ENCODE peak calls at places on chromosomes 3 and 15, in five cellular contexts. One of them, this sample, is unnamed.

GRCh38 chr3:98971183-98971681 is 69.7 kb upstream of the DCBLD2 start:
- DNase-seq in HepG2: peak
- DNase-seq in GM12878: no peak
- DNase-seq in HEK293T: no peak
- DNase-seq in SK-N-SH: no peak
- DNase-seq in this sample: no peak

GRCh38 chr15:86647810-86648440 is 568.3 kb downstream of the AGBL1 start:
- DNase-seq in HepG2: no peak
- DNase-seq in GM12878: no peak
- DNase-seq in HEK293T: no peak
- DNase-seq in SK-N-SH: no peak
- DNase-seq in this sample: no peak

GRCh38 chr3:29764603-29765254 is 483.9 kb downstream of the RBMS3 start:
- DNase-seq in HepG2: no peak
- DNase-seq in GM12878: no peak
- DNase-seq in HEK293T: no peak
- DNase-seq in SK-N-SH: no peak
- DNase-seq in this sample: no peak

GRCh38 chr15:51736069-51736468 is 1.4 kb downstream of the LYSMD2 start:
- DNase-seq in HepG2: no peak
- DNase-seq in GM12878: peak
- DNase-seq in HEK293T: no peak
- DNase-seq in SK-N-SH: peak
- DNase-seq in this sample: no peak

GRCh38 chr15:89647191-89647851 is 7.9 kb downstream of the KIF7 start:
- DNase-seq in HepG2: peak
- DNase-seq in GM12878: no peak
- DNase-seq in HEK293T: peak
- DNase-seq in SK-N-SH: peak
- DNase-seq in this sample: peak

GRCh38 chr15:77573826-77574225 is 58.9 kb downstream of the LINGO1 start:
- DNase-seq in HepG2: no peak
- DNase-seq in GM12878: no peak
- DNase-seq in HEK293T: no peak
- DNase-seq in SK-N-SH: no peak
- DNase-seq in this sample: no peak

GRCh38 chr15:86139828-86140227 is 60.2 kb downstream of the AGBL1 start:
- DNase-seq in HepG2: no peak
- DNase-seq in GM12878: no peak
- DNase-seq in HEK293T: peak
- DNase-seq in SK-N-SH: peak
- DNase-seq in this sample: peak

GRCh38 chr15:43911235-43911661 is 84.4 kb downstream of the WDR76 start:
- DNase-seq in HepG2: no peak
- DNase-seq in GM12878: no peak
- DNase-seq in HEK293T: no peak
- DNase-seq in SK-N-SH: no peak
- DNase-seq in this sample: no peak

GRCh38 chr15:63933522-63933921 is 99.8 kb upstream of the HERC1 start:
- DNase-seq in HepG2: no peak
- DNase-seq in GM12878: no peak
- DNase-seq in HEK293T: no peak
- DNase-seq in SK-N-SH: no peak
- DNase-seq in this sample: no peak

GRCh38 chr3:124780767-124781485 is 50.7 kb downstream of the UMPS start:
- DNase-seq in HepG2: no peak
- DNase-seq in GM12878: no peak
- DNase-seq in HEK293T: no peak
- DNase-seq in SK-N-SH: peak
- DNase-seq in this sample: no peak

GRCh38 chr3:138479355-138479964 is 45.0 kb downstream of the ESYT3 start:
- DNase-seq in HepG2: peak
- DNase-seq in GM12878: no peak
- DNase-seq in HEK293T: peak
- DNase-seq in SK-N-SH: peak
- DNase-seq in this sample: peak

GRCh38 chr3:140736863-140737460 is 59.1 kb downstream of the TRIM42 start:
- DNase-seq in HepG2: peak
- DNase-seq in GM12878: no peak
- DNase-seq in HEK293T: peak
- DNase-seq in SK-N-SH: peak
- DNase-seq in this sample: peak

GRCh38 chr3:7710284-7710683 is 791.3 kb upstream of the LMCD1 start:
- DNase-seq in HepG2: no peak
- DNase-seq in GM12878: no peak
- DNase-seq in HEK293T: no peak
- DNase-seq in SK-N-SH: no peak
- DNase-seq in this sample: no peak
- TF ChIP-seq FOXM1 in HepG2: no peak
- TF ChIP-seq FOXM1 in GM12878: no peak
- TF ChIP-seq FOXM1 in HEK293T: no peak
- TF ChIP-seq FOXM1 in SK-N-SH: no peak
- TF ChIP-seq FOXM1 in this sample: no peak

GRCh38 chr3:51717446-51717845 is 10.6 kb downstream of the GRM2 start:
- DNase-seq in HepG2: no peak
- DNase-seq in GM12878: no peak
- DNase-seq in HEK293T: no peak
- DNase-seq in SK-N-SH: no peak
- DNase-seq in this sample: no peak
- TF ChIP-seq FOXM1 in HepG2: no peak
- TF ChIP-seq FOXM1 in GM12878: no peak
- TF ChIP-seq FOXM1 in HEK293T: no peak
- TF ChIP-seq FOXM1 in SK-N-SH: no peak
- TF ChIP-seq FOXM1 in this sample: no peak

DNA sequence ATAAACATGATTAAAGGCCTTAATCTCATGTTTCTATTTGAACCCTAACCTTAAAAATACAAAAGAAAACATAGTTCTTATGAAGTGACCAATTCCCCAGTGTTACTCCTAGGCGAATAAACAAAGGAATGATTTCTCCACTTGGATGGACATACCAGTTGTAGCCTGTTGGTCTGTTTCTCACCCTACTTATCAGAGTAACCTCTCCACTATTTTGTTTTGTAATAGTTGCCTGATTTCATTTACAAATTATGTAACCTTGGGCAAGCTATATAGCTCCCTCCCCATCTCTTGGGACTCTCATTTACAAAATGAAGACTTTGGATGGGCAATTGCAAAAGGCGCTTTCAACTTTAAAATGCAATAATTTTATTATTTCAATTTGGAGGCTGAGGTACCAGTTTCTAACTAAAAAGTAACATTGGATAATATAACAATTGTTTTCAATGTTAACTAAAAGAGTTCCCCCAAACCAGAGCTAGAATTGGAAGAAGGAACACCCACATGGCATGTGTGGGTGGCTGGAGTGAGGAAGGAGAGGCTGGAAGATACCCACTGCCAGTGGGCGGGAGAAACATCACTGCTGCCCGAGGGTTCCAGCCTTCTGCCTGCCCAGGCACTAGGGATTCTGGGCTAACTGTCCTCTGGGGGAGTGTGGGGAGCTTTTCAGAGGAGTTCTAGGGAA is 74.2 kb downstream of the RFTN1 start:
- DNase-seq in HepG2: no peak
- DNase-seq in GM12878: no peak
- DNase-seq in HEK293T: no peak
- DNase-seq in SK-N-SH: no peak
- DNase-seq in this sample: no peak
- TF ChIP-seq FOXM1 in HepG2: no peak
- TF ChIP-seq FOXM1 in GM12878: no peak
- TF ChIP-seq FOXM1 in HEK293T: no peak
- TF ChIP-seq FOXM1 in SK-N-SH: no peak
- TF ChIP-seq FOXM1 in this sample: no peak

GRCh38 chr3:97823081-97823480 is 1.3 kb downstream of the CRYBG3 start:
- DNase-seq in HepG2: no peak
- DNase-seq in GM12878: no peak
- DNase-seq in HEK293T: no peak
- DNase-seq in SK-N-SH: no peak
- DNase-seq in this sample: no peak

GRCh38 chr3:97821810-97822775 is at the start of gene CRYBG3:
- DNase-seq in HepG2: peak
- DNase-seq in GM12878: peak
- DNase-seq in HEK293T: peak
- DNase-seq in SK-N-SH: peak
- DNase-seq in this sample: peak

GRCh38 chr3:97823503-97824004 is 1.7 kb downstream of the CRYBG3 start:
- DNase-seq in HepG2: no peak
- DNase-seq in GM12878: no peak
- DNase-seq in HEK293T: no peak
- DNase-seq in SK-N-SH: no peak
- DNase-seq in this sample: no peak

GRCh38 chr3:97820780-97821179 is 1.0 kb upstream of the CRYBG3 start:
- DNase-seq in HepG2: no peak
- DNase-seq in GM12878: no peak
- DNase-seq in HEK293T: no peak
- DNase-seq in SK-N-SH: no peak
- DNase-seq in this sample: no peak

DNA sequence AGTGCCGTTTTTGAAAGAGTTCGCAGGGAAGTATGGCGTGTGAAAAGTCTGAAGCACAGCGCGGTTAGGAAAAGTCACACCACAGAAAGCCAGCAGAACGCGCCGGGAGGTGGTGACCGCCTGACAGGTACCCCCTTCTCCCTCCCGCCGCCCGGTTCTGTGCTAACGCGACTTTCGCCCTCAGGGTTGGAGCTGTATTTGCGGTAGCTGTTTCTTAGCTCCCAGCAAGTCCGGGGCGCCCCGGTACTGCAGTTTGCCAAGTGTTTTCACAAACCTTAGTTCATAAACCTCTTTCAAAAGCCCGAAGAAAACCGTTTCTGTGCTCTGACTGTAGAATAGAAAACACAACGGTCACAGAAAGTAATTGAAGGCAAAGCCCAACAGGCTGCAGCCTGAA is 400 bp upstream of the CRYBG3 start:
- DNase-seq in HepG2: no peak
- DNase-seq in GM12878: no peak
- DNase-seq in HEK293T: peak
- DNase-seq in SK-N-SH: peak
- DNase-seq in this sample: no peak
- TF ChIP-seq FOXM1 in HepG2: no peak
- TF ChIP-seq FOXM1 in GM12878: no peak
- TF ChIP-seq FOXM1 in HEK293T: no peak
- TF ChIP-seq FOXM1 in SK-N-SH: no peak
- TF ChIP-seq FOXM1 in this sample: no peak